ENCODE peak calls at places on chromosomes 3 and 15, in five cellular contexts. D, B, N, X and C are unnamed samples. For H3K4me1, the result is how much of the 10 kb centered on the place peaks cover.

GRCh38 chr3:145557405-145557804 is 603.6 kb downstream of the PLOD2 start:
- DNase-seq in X (no peak), D (no peak), B (peak), N (no peak), C (no peak)

GRCh38 chr3:53384465-53385277 is 37.3 kb upstream of the DCP1A start:
- DNase-seq in X (no peak), B (no peak), D (no peak), N (no peak), C (no peak)

GRCh38 chr15:24761704-24762302 is 86.2 kb downstream of the NPAP1 start:
- DNase-seq in D (no peak), B (no peak), N (no peak), X (no peak), C (no peak)

GRCh38 chr3:51680196-51680595 is 9.1 kb downstream of the TEX264 start:
- DNase-seq in B (no peak), N (no peak), D (no peak), X (peak), C (no peak)

GRCh38 chr3:9913601-9914000 is 3.3 kb upstream of the IL17RC start:
- DNase-seq in B (no peak), X (no peak), N (no peak), D (no peak), C (no peak)

GRCh38 chr3:124877617-124878016 is 9.5 kb downstream of the ITGB5 start:
- DNase-seq in D (no peak), B (no peak), N (no peak), X (no peak), C (no peak)

GRCh38 chr15:96342611-96343528 is 12.4 kb downstream of the NR2F2 start:
- DNase-seq in D (peak), N (peak), B (no peak), X (no peak), C (no peak)

GRCh38 chr3:147380996-147381376 is 25.4 kb downstream of the ZIC4 start:
- DNase-seq in B (no peak), X (no peak), D (no peak), N (no peak), C (no peak)

GRCh38 chr3:194570184-194570583 is 63.0 kb downstream of the TMEM44 start:
- DNase-seq in X (no peak), N (no peak), B (no peak), D (no peak), C (no peak)

GRCh38 chr3:36455406-36455805 is 75.1 kb downstream of the STAC start:
- DNase-seq in X (no peak), B (no peak), D (no peak), N (no peak), C (no peak)

GRCh38 chr15:100732359-100733055 is 130.1 kb downstream of the ASB7 start:
- DNase-seq in N (no peak), B (no peak), D (no peak), X (no peak), C (no peak)

GRCh38 chr15:65470866-65471265 is 46.6 kb downstream of the DPP8 start:
- DNase-seq in D (no peak), N (no peak), X (no peak), B (no peak), C (no peak)

GRCh38 chr3:42224178-42224577 is 41.8 kb downstream of the CCK start:
- DNase-seq in N (no peak), B (no peak), X (no peak), D (no peak), C (no peak)

GRCh38 chr3:128083980-128084674 is 31.9 kb downstream of the SEC61A1 start:
- DNase-seq in B (peak), X (no peak), N (no peak), D (no peak), C (no peak)

GRCh38 chr3:13891492-13892073 is 11.7 kb upstream of the WNT7A start:
- DNase-seq in D (no peak), X (no peak), N (no peak), B (no peak), C (no peak)

GRCh38 chr15:71581406-71581930 is 228.9 kb upstream of the NR2E3 start:
- DNase-seq in X (no peak), B (no peak), N (no peak), D (no peak), C (no peak)

GRCh38 chr15:34799825-34800168 is 4.4 kb upstream of the ACTC1 start:
- DNase-seq in B (no peak), X (no peak), D (no peak), N (no peak), C (no peak)

GRCh38 chr15:34796847-34797246 is 1.5 kb upstream of the ACTC1 start:
- DNase-seq in N (peak), B (peak), D (no peak), X (no peak), C (no peak)

GRCh38 chr15:34802803-34803395 is 7.5 kb upstream of the ACTC1 start:
- DNase-seq in X (no peak), D (no peak), N (no peak), B (no peak), C (no peak)

GRCh38 chr15:34802371-34802770 is 7.0 kb upstream of the ACTC1 start:
- DNase-seq in B (no peak), N (no peak), D (no peak), X (no peak), C (no peak)

DNA sequence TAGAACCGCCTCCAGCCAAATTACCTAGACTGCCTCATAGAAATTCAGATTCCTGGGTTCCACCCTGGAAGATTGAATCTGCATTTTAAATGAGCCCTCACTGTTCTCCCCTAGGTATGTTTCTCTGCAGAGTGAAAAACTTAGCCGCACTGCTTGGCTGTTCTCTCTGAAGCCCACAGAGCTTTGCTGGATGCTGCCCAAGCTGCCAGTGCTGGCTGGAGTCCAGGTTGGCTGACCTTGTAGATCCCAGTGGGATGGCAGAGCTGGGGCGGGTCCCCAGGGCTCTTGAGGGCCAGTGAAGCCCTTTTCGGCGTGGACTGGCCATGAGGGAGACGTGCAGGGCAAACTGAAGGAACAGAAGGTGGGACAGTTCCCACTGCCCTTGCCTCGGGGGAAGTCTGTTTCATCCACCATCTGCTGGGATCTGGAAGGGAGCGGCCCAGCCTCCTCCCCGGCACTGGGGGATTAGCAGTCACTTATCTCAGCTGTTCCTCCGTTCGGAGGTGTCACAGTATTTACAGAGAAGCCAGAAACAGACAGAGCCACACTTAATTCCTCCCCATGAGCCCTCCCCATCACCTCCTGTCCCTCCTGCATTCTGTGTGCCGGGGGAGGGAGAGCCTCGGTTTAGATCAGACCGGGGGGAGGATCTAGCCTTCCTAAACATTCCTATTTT is 3.9 kb upstream of the ACTC1 start:
- DNase-seq in B (peak), N (peak), D (no peak), X (no peak), C (no peak)
- H3K27ac ChIP-seq in B (peak), N (peak), D (no peak), X (no peak), C (no peak)

GRCh38 chr3:151971814-151972579 is 98.6 kb downstream of the SUCNR1 start:
- DNase-seq in N (no peak), B (no peak), X (no peak), D (no peak), C (no peak)
- H3K4me3 ChIP-seq in N (no peak), B (no peak), X (no peak), D (no peak), C (no peak)

GRCh38 chr15:56036546-56037067 is 43.2 kb upstream of the NEDD4 start:
- DNase-seq in X (no peak), N (no peak), B (no peak), D (no peak), C (no peak)

GRCh38 chr15:56035166-56035565 is 41.8 kb upstream of the NEDD4 start:
- DNase-seq in N (no peak), B (no peak), D (no peak), X (no peak), C (no peak)

GRCh38 chr15:56032366-56032765 is 39.0 kb upstream of the NEDD4 start:
- DNase-seq in N (no peak), D (peak), X (no peak), B (no peak), C (no peak)

GRCh38 chr15:56031836-56032235 is 38.4 kb upstream of the NEDD4 start:
- DNase-seq in X (no peak), N (no peak), D (no peak), B (no peak), C (no peak)

DNA sequence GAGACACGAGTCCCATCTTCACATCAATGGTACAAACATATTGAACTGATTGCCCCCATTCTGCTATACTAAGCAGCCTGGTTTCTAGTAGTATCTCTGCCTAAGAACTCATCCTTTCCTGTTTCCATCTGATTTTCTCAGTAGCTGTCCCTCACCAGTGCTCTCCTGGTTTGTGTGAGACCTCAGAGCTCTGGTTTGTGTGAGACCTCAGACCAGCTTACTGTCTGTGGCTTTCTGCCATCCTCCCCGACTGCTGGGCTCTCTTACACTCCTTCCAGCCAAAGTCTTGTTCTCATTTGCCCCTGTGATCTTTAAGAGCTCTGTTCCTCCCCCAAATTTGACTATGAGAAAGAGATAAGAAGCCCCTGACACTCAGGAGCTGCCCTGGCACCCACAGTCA is 41.1 kb upstream of the NEDD4 start:
- DNase-seq in N (no peak), D (no peak), B (no peak), X (no peak), C (no peak)
- H3K4me1 ChIP-seq in N (under half), D (under half), B (under half), X (under half), C (under half)

GRCh38 chr3:99966657-99967420 is 147.5 kb downstream of the FILIP1L start:
- DNase-seq in N (peak), B (no peak), X (no peak), D (no peak), C (no peak)
- H3K27ac ChIP-seq in N (no peak), B (no peak), X (no peak), D (peak), C (no peak)

GRCh38 chr15:51982770-51983103 is 11.2 kb upstream of the LEO1 start:
- DNase-seq in D (no peak), N (no peak), B (no peak), X (no peak), C (no peak)
- H3K4me3 ChIP-seq in D (no peak), N (no peak), B (no peak), X (no peak), C (no peak)

GRCh38 chr3:39150803-39151631 is 2.4 kb downstream of the CSRNP1 start:
- DNase-seq in D (peak), X (peak), B (peak), N (peak), C (no peak)
- H3K4me1 ChIP-seq in D (under half), X (half or more), B (half or more), N (under half), C (half or more)